ENCODE peak calls at places on chromosome 5, in nine cellular contexts. Y, O, R, U, A, E, T, H and P are unnamed samples.

GRCh38 chr5:121424976-121425375 is 426.7 kb upstream of the FTMT start:
- DNase-seq in O (no peak), E (no peak), A (no peak), H (no peak), T (no peak), R (peak), U (no peak), Y (no peak), P (no peak)

GRCh38 chr5:55418994-55419991 is 111.5 kb downstream of the MTREX start:
- DNase-seq in H (peak), O (no peak), T (no peak), R (no peak), A (no peak), E (no peak), U (no peak), Y (no peak), P (no peak)

GRCh38 chr5:9440517-9440916 is 105.4 kb downstream of the SEMA5A start:
- DNase-seq in R (no peak), A (no peak), H (no peak), T (no peak), O (no peak), U (no peak), Y (no peak), E (no peak), P (no peak)

GRCh38 chr5:141822134-141822533 is 56.1 kb downstream of the PCDH1 start:
- DNase-seq in R (no peak), U (peak), E (no peak), O (no peak), Y (no peak), H (no peak), T (no peak), A (no peak), P (no peak)

GRCh38 chr5:92017786-92018185 is 634.7 kb upstream of the ARRDC3 start:
- DNase-seq in E (peak), U (no peak), T (no peak), Y (peak), R (no peak), O (no peak), H (no peak), A (no peak), P (no peak)

GRCh38 chr5:10891193-10891592 is 130.2 kb upstream of the DAP start:
- DNase-seq in Y (no peak), U (no peak), E (no peak), H (no peak), T (no peak), O (no peak), A (no peak), R (no peak), P (no peak)

GRCh38 chr5:157383151-157383810 is 76.7 kb upstream of the NIPAL4 start:
- DNase-seq in T (no peak), H (no peak), A (no peak), R (no peak), O (no peak), E (no peak), U (no peak), Y (no peak), P (no peak)

GRCh38 chr5:115351356-115352195 is 55.1 kb upstream of the CCDC112 start:
- DNase-seq in T (no peak), Y (peak), H (no peak), O (no peak), U (peak), R (no peak), A (no peak), E (no peak), P (no peak)

GRCh38 chr5:72511371-72512178 is 4.4 kb upstream of the ZNF366 start:
- DNase-seq in A (no peak), H (no peak), R (no peak), T (no peak), O (no peak), E (no peak), Y (no peak), U (peak), P (peak)

GRCh38 chr5:36373527-36374086 is 71.9 kb upstream of the RANBP3L start:
- DNase-seq in E (no peak), U (no peak), R (no peak), A (no peak), Y (no peak), T (no peak), H (peak), O (no peak), P (peak)

GRCh38 chr5:11181940-11182339 is 420.9 kb upstream of the DAP start:
- DNase-seq in E (no peak), Y (no peak), U (no peak), A (no peak), H (no peak), O (no peak), T (no peak), R (no peak), P (no peak)

GRCh38 chr5:107669543-107670027 is 1.2 kb downstream of the EFNA5 start:
- DNase-seq in H (no peak), R (peak), O (peak), T (peak), A (no peak), U (peak), E (no peak), Y (peak), P (no peak)

GRCh38 chr5:110361501-110361900 is 365.0 kb downstream of the TMEM232 start:
- DNase-seq in O (no peak), U (no peak), H (no peak), R (no peak), A (no peak), T (no peak), E (no peak), Y (no peak), P (no peak)

GRCh38 chr5:110321117-110321516 is 405.4 kb downstream of the TMEM232 start:
- DNase-seq in R (no peak), A (no peak), U (no peak), O (no peak), T (no peak), H (no peak), Y (no peak), E (no peak), P (no peak)

GRCh38 chr5:4879693-4880303 is 260.3 kb upstream of the ADAMTS16 start:
- DNase-seq in R (peak), U (peak), T (peak), H (peak), E (peak), Y (peak), A (no peak), O (peak), P (peak)

GRCh38 chr5:132434391-132434790 is 56.2 kb downstream of the IRF1 start:
- DNase-seq in O (no peak), R (no peak), T (no peak), A (no peak), U (no peak), Y (no peak), H (no peak), E (no peak), P (no peak)

GRCh38 chr5:106876665-106877194 is 794.0 kb downstream of the EFNA5 start:
- DNase-seq in A (no peak), T (peak), U (no peak), Y (no peak), H (peak), R (no peak), O (peak), E (no peak), P (peak)

GRCh38 chr5:135322271-135322670 is 76.8 kb downstream of the MACROH2A1 start:
- DNase-seq in R (no peak), E (no peak), A (no peak), H (no peak), U (no peak), O (no peak), T (no peak), Y (no peak), P (no peak)

GRCh38 chr5:105145152-105145551 is 1582.6 kb upstream of the NUDT12 start:
- DNase-seq in H (no peak), O (no peak), E (no peak), Y (no peak), R (no peak), T (no peak), U (no peak), A (no peak), P (no peak)

GRCh38 chr5:131303537-131303936 is 39.7 kb downstream of the CDC42SE2 start:
- DNase-seq in T (no peak), O (no peak), Y (no peak), E (no peak), U (no peak), A (no peak), H (no peak), R (no peak), P (no peak)

GRCh38 chr5:33827885-33828284 is 63.9 kb downstream of the ADAMTS12 start:
- DNase-seq in R (no peak), Y (no peak), T (no peak), H (no peak), A (no peak), O (no peak), E (no peak), U (no peak), P (no peak)

GRCh38 chr5:54551906-54552305 is 34.3 kb downstream of the SNX18 start:
- DNase-seq in A (no peak), H (no peak), T (no peak), Y (no peak), O (no peak), E (no peak), R (no peak), U (no peak), P (no peak)

GRCh38 chr5:89289604-89290003 is 406.6 kb upstream of the MEF2C start:
- DNase-seq in O (no peak), A (no peak), H (no peak), U (no peak), R (no peak), T (no peak), Y (no peak), E (no peak), P (no peak)

GRCh38 chr5:67350600-67351315 is 154.2 kb upstream of the CD180 start:
- DNase-seq in U (peak), E (no peak), T (no peak), A (no peak), H (no peak), Y (no peak), O (no peak), R (peak), P (peak)

GRCh38 chr5:169772688-169773087 is 135.6 kb downstream of the DOCK2 start:
- DNase-seq in R (no peak), Y (no peak), H (no peak), T (no peak), A (no peak), O (no peak), E (no peak), U (no peak), P (no peak)

GRCh38 chr5:142753114-142753764 is 16.9 kb upstream of the ARHGAP26 start:
- DNase-seq in U (peak), H (no peak), T (no peak), O (no peak), E (no peak), Y (no peak), R (no peak), A (no peak), P (no peak)

GRCh38 chr5:88979244-88979643 is 96.3 kb upstream of the MEF2C start:
- DNase-seq in R (no peak), T (no peak), E (no peak), A (peak), Y (no peak), U (no peak), H (no peak), O (no peak), P (peak)

GRCh38 chr5:172113036-172113435 is 75.0 kb downstream of the STK10 start:
- DNase-seq in R (no peak), H (no peak), Y (no peak), A (peak), E (no peak), T (no peak), O (no peak), U (no peak), P (peak)

GRCh38 chr5:169413416-169413815 is 112.5 kb upstream of the SLIT3 start:
- DNase-seq in R (no peak), E (no peak), T (no peak), A (no peak), Y (no peak), O (no peak), H (no peak), U (no peak), P (no peak)

GRCh38 chr5:68554566-68555279 is 339.2 kb downstream of the PIK3R1 start:
- DNase-seq in U (no peak), T (no peak), Y (no peak), R (peak), A (no peak), E (peak), O (no peak), H (no peak), P (no peak)

GRCh38 chr5:102595332-102595731 is 96.5 kb upstream of the SLCO6A1 start:
- DNase-seq in R (no peak), U (no peak), O (no peak), A (no peak), Y (no peak), T (no peak), H (no peak), E (no peak), P (no peak)

GRCh38 chr5:169153405-169153804 is 147.5 kb downstream of the SLIT3 start:
- DNase-seq in Y (no peak), U (no peak), O (no peak), H (no peak), T (no peak), E (no peak), R (peak), A (no peak), P (no peak)

GRCh38 chr5:144429405-144429804 is 258.7 kb downstream of the KCTD16 start:
- DNase-seq in R (no peak), O (no peak), U (no peak), H (no peak), T (no peak), A (no peak), Y (no peak), E (no peak), P (no peak)

GRCh38 chr5:166102947-166103346 is 2188.5 kb upstream of the WWC1 start:
- DNase-seq in A (no peak), E (no peak), R (no peak), H (no peak), Y (no peak), T (no peak), O (no peak), U (no peak), P (no peak)

GRCh38 chr5:13412040-13412595 is 532.4 kb downstream of the DNAH5 start:
- DNase-seq in H (no peak), E (no peak), U (no peak), R (no peak), A (no peak), Y (no peak), O (no peak), T (no peak), P (no peak)

GRCh38 chr5:157828949-157829639 is 29.9 kb downstream of the CLINT1 start:
- DNase-seq in O (peak), Y (peak), U (peak), T (peak), E (no peak), R (peak), A (no peak), H (no peak), P (peak)

GRCh38 chr5:66498791-66499207 is 97.4 kb upstream of the MAST4 start:
- DNase-seq in U (peak), R (peak), H (peak), O (no peak), A (no peak), T (no peak), Y (no peak), E (no peak), P (peak)

GRCh38 chr5:159781626-159782157 is 134.6 kb upstream of the ADRA1B start:
- DNase-seq in Y (no peak), A (no peak), R (no peak), E (no peak), U (no peak), T (no peak), O (no peak), H (no peak), P (no peak)

GRCh38 chr5:146836226-146836842 is 42.2 kb downstream of the PPP2R2B start:
- DNase-seq in H (peak), Y (no peak), U (no peak), E (no peak), R (no peak), A (no peak), O (no peak), T (no peak), P (no peak)
- TF ChIP-seq MAX in H (no peak), Y (no peak), U (no peak), E (no peak), R (no peak), A (no peak), O (no peak), T (no peak), P (no peak)

GRCh38 chr5:6943749-6944148 is 230.5 kb downstream of the TENT4A start:
- DNase-seq in O (no peak), H (no peak), T (no peak), E (no peak), U (no peak), A (no peak), Y (no peak), R (no peak), P (no peak)

GRCh38 chr5:6943197-6943596 is 230.0 kb downstream of the TENT4A start:
- DNase-seq in O (no peak), R (no peak), E (no peak), Y (no peak), U (no peak), A (no peak), T (no peak), H (peak), P (no peak)

GRCh38 chr5:6937675-6938074 is 224.4 kb downstream of the TENT4A start:
- DNase-seq in U (no peak), A (no peak), E (no peak), O (no peak), H (no peak), Y (no peak), T (no peak), R (no peak), P (no peak)

DNA sequence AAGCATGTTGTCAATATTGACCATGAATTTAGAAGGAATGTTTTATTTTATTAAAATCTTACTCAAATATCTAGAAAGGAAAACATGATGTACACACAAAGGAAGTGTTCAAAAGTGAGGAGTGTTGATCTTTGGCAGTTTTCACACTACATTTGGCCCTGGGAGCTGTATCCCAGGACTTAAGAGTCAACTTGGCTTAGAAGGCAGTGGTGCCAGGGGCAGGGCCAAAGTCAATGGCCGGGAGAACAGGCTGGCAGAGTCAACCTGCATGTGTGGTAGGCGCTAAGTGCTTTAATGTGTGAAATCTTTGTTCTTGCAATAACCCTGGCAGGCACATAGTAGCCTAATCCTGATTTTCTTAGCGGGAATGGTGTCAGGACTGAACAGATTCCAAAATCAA is 228.4 kb downstream of the TENT4A start:
- DNase-seq in Y (no peak), R (no peak), O (no peak), T (no peak), H (no peak), A (no peak), U (no peak), E (no peak), P (no peak)
- TF ChIP-seq MAX in Y (no peak), R (no peak), O (no peak), T (no peak), H (no peak), A (no peak), U (no peak), E (no peak), P (no peak)

DNA sequence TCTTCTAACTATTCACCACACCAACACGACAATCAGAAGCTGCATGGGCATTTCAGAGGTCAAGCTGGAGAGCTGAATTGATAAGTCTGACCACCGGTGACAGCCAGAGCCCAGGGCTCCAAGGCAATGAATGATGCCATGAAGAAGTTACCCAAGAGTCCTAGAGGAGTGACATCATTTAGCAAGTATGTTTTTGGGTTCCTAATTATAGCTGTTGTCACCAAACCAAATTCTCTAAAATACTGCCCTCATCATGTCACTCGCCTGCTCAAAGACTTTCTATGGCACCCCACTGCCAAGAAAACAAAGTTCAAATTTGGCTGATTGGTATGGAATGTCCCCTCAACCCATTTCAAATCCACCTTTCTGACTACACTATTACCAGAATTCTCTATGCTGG is 235.1 kb downstream of the SPOCK1 start:
- DNase-seq in T (no peak), Y (no peak), H (no peak), E (no peak), O (no peak), A (no peak), R (no peak), U (no peak), P (no peak)
- TF ChIP-seq MAX in T (no peak), Y (no peak), H (no peak), E (no peak), O (no peak), A (no peak), R (no peak), U (no peak), P (no peak)

GRCh38 chr5:176861276-176861675 is 37.9 kb downstream of the HK3 start:
- DNase-seq in T (no peak), Y (no peak), E (no peak), O (no peak), H (no peak), R (no peak), U (no peak), A (no peak), P (no peak)

GRCh38 chr5:176864755-176865154 is 34.4 kb downstream of the HK3 start:
- DNase-seq in O (no peak), Y (no peak), U (no peak), T (no peak), R (no peak), A (no peak), E (no peak), H (no peak), P (no peak)

GRCh38 chr5:176863765-176864098 is 35.4 kb downstream of the HK3 start:
- DNase-seq in H (no peak), O (no peak), A (no peak), E (no peak), Y (no peak), R (no peak), T (no peak), U (no peak), P (no peak)

GRCh38 chr5:176862330-176862995 is 36.7 kb downstream of the HK3 start:
- DNase-seq in Y (no peak), T (no peak), R (no peak), A (no peak), O (no peak), H (no peak), U (no peak), E (no peak), P (no peak)

GRCh38 chr5:176863041-176863764 is 35.9 kb downstream of the HK3 start:
- DNase-seq in T (no peak), Y (no peak), O (no peak), H (no peak), A (no peak), U (no peak), E (no peak), R (peak), P (peak)
- TF ChIP-seq MAX in T (no peak), Y (no peak), O (no peak), H (no peak), A (no peak), U (no peak), E (no peak), R (no peak), P (no peak)

GRCh38 chr5:137607771-137608170 is 108.6 kb upstream of the SPOCK1 start:
- DNase-seq in O (no peak), H (no peak), E (no peak), U (no peak), A (no peak), Y (no peak), R (no peak), T (no peak), P (no peak)
- TF ChIP-seq MAX in O (no peak), H (no peak), E (no peak), U (no peak), A (no peak), Y (no peak), R (no peak), T (no peak), P (no peak)

DNA sequence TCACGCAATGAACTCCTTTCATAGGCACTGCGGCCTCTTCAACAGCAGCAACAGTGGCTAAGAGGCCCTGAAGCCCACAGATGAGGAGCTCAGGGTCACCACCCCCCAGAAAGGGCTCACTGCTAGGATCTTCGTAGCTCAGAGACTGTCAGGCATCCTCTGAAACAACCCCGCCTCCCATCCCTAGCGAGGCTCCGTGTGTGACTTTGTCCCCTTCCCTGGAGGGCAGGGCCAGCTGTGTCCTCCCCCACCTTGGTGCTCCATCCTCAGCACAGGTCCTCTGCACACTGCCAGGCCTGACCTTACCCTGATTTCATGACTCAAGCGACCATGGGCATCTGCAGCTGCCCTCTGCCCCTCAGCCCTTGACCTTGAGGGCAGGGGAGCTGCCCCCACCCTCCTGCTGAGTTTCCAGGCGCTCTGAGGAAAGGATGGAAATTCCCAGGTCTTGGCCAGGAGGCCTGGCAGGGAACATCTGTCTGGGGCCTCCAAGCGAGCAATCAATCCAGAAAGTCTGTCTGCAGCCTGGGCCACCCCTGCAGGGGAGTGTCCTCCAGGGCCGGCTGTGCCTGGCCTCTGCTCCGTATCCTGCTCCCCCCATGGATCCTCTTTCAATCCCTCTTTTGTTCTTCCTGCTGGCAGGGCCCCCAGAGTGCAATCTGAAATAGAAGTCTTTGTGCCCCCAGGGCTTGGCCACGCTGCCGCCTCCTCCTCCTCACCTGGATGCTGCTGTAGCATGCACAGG is 6.8 kb upstream of the IRX4 start:
- DNase-seq in T (no peak), R (no peak), O (no peak), E (no peak), A (no peak), Y (no peak), U (no peak), H (no peak), P (no peak)
- TF ChIP-seq MAX in T (no peak), R (no peak), O (no peak), E (no peak), A (no peak), Y (no peak), U (no peak), H (no peak), P (no peak)